ENCODE peak calls at places on chromosome 2, in four cellular contexts. One of them, this sample, is unnamed.

GRCh38 chr2:112154246-112155110 is 16.3 kb downstream of the FBLN7 start:
- DNase-seq in K562: no peak
- DNase-seq in HepG2: no peak
- DNase-seq in GM12878: no peak
- DNase-seq in this sample: no peak

GRCh38 chr2:38581193-38582147 is 21.3 kb downstream of the HNRNPLL start:
- DNase-seq in K562: peak
- DNase-seq in HepG2: peak
- DNase-seq in GM12878: peak
- DNase-seq in this sample: peak

GRCh38 chr2:240643811-240644150 is 18.5 kb downstream of the GPR35 start:
- DNase-seq in K562: no peak
- DNase-seq in HepG2: no peak
- DNase-seq in GM12878: no peak
- DNase-seq in this sample: no peak

GRCh38 chr2:106863387-106863786 is 22.6 kb downstream of the ST6GAL2 start:
- DNase-seq in K562: no peak
- DNase-seq in HepG2: no peak
- DNase-seq in GM12878: no peak
- DNase-seq in this sample: no peak

GRCh38 chr2:9753276-9753600 is 90.0 kb upstream of the TAF1B start:
- DNase-seq in K562: peak
- DNase-seq in HepG2: no peak
- DNase-seq in GM12878: peak
- DNase-seq in this sample: no peak

GRCh38 chr2:98063289-98063688 is 23.7 kb upstream of the VWA3B start:
- DNase-seq in K562: no peak
- DNase-seq in HepG2: no peak
- DNase-seq in GM12878: no peak
- DNase-seq in this sample: no peak

GRCh38 chr2:138818479-138818878 is 38.3 kb upstream of the NXPH2 start:
- DNase-seq in K562: no peak
- DNase-seq in HepG2: no peak
- DNase-seq in GM12878: no peak
- DNase-seq in this sample: no peak

GRCh38 chr2:200302940-200303727 is 3.4 kb upstream of the SPATS2L start:
- DNase-seq in K562: no peak
- DNase-seq in HepG2: peak
- DNase-seq in GM12878: no peak
- DNase-seq in this sample: no peak

GRCh38 chr2:160039166-160039903 is 23.1 kb downstream of the PLA2R1 start:
- DNase-seq in K562: no peak
- DNase-seq in HepG2: no peak
- DNase-seq in GM12878: no peak
- DNase-seq in this sample: no peak

GRCh38 chr2:68767031-68767961 is 32.7 kb downstream of the ARHGAP25 start:
- DNase-seq in K562: no peak
- DNase-seq in HepG2: no peak
- DNase-seq in GM12878: no peak
- DNase-seq in this sample: no peak

GRCh38 chr2:240556553-240557100 is 1.2 kb downstream of the ANKMY1 start:
- DNase-seq in K562: peak
- DNase-seq in HepG2: peak
- DNase-seq in GM12878: no peak
- DNase-seq in this sample: peak

GRCh38 chr2:189613077-189613636 is 32.6 kb upstream of the SLC40A1 start:
- DNase-seq in K562: peak
- DNase-seq in HepG2: peak
- DNase-seq in GM12878: no peak
- DNase-seq in this sample: peak

GRCh38 chr2:230097841-230098240 is 29.1 kb upstream of the SLC16A14 start:
- DNase-seq in K562: no peak
- DNase-seq in HepG2: no peak
- DNase-seq in GM12878: no peak
- DNase-seq in this sample: no peak

GRCh38 chr2:96156011-96156820 is 11.0 kb upstream of the DUSP2 start:
- DNase-seq in K562: no peak
- DNase-seq in HepG2: no peak
- DNase-seq in GM12878: no peak
- DNase-seq in this sample: no peak

GRCh38 chr2:232331071-232331470 is 47.5 kb upstream of the ALPP start:
- DNase-seq in K562: no peak
- DNase-seq in HepG2: no peak
- DNase-seq in GM12878: no peak
- DNase-seq in this sample: no peak

GRCh38 chr2:224449212-224450147 is 47.6 kb upstream of the FAM124B start:
- DNase-seq in K562: peak
- DNase-seq in HepG2: peak
- DNase-seq in GM12878: no peak
- DNase-seq in this sample: no peak
- TF ChIP-seq FOXM1 in K562: no peak
- TF ChIP-seq FOXM1 in HepG2: no peak
- TF ChIP-seq FOXM1 in GM12878: no peak
- TF ChIP-seq FOXM1 in this sample: no peak

DNA sequence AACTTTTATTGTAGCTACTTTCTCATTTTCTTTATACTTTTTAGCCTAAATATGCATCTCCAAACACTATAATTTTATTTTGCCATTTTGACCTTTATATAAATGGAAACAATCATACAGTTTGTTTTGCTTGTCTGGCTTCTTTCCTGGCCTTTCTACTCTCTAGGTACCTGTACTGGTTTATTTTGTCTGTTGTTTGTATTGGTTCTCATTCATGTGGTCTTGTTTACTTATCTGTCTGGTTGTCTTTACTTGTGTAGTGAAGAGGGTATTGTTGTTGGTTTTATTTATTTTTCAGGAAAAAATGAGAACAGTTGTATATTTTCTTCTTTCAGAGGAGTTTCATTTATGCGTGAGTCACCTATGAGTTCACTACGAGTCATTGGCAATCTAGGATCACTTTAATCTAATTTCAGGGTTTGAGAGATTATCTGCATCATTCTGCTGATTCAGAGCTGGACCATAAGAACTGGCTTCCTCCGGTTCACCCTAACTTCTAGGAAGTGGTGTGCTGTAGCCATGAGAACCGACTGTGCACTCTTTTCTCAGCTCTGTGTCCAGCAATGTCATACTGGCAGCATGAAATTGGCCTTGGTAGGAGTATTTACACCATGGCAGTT is 33.1 kb upstream of the HDAC4 start:
- DNase-seq in K562: no peak
- DNase-seq in HepG2: no peak
- DNase-seq in GM12878: no peak
- DNase-seq in this sample: no peak
- TF ChIP-seq FOXK2 in K562: no peak
- TF ChIP-seq FOXK2 in HepG2: no peak
- TF ChIP-seq FOXK2 in GM12878: no peak
- TF ChIP-seq FOXK2 in this sample: no peak

GRCh38 chr2:205025580-205026240 is 480.4 kb downstream of the PARD3B start:
- DNase-seq in K562: no peak
- DNase-seq in HepG2: peak
- DNase-seq in GM12878: no peak
- DNase-seq in this sample: no peak
- TF ChIP-seq FOXM1 in K562: no peak
- TF ChIP-seq FOXM1 in HepG2: no peak
- TF ChIP-seq FOXM1 in GM12878: no peak
- TF ChIP-seq FOXM1 in this sample: no peak

GRCh38 chr2:118496467-118496866 is 351.0 kb downstream of the EN1 start:
- DNase-seq in K562: no peak
- DNase-seq in HepG2: no peak
- DNase-seq in GM12878: no peak
- DNase-seq in this sample: no peak

GRCh38 chr2:118498943-118499342 is 348.5 kb downstream of the EN1 start:
- DNase-seq in K562: no peak
- DNase-seq in HepG2: peak
- DNase-seq in GM12878: no peak
- DNase-seq in this sample: no peak

GRCh38 chr2:118495278-118495677 is 352.2 kb downstream of the EN1 start:
- DNase-seq in K562: no peak
- DNase-seq in HepG2: no peak
- DNase-seq in GM12878: no peak
- DNase-seq in this sample: no peak

GRCh38 chr2:118492335-118492734 is 355.1 kb downstream of the EN1 start:
- DNase-seq in K562: no peak
- DNase-seq in HepG2: peak
- DNase-seq in GM12878: no peak
- DNase-seq in this sample: no peak

DNA sequence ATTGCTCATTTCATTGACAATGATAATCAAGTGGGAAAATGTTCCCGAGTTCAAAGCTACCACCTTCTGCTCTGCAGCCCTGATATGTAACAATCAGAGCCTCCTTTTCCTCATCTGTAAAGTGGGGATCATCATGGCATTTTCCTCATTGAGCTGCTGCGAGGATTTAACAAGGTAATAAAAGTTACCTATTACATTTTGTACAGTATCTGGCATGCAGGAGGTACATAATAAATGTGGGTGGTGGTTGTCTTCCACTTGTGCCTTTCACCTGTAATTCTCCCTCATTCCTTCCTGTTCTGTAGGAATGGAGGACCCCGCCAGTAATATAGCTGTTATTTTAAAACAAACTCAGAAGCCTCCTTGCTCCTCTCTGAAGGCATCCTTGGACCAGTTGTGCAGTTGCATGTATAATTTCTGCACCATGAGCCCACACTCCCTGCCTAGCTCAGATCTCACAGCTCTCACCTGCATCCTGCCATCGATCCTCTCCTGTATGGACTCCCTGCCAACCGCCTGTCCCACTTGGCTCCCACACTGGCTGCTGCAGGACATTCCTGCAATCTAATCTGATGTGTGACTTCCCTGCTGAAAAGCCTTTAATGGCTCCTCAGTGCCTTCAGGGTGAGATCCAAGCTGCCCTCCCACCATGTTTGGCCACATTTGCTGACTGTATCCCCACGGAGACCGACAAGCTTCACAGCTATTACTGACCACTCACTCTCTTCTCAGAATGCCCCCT is 350.4 kb downstream of the EN1 start:
- DNase-seq in K562: no peak
- DNase-seq in HepG2: no peak
- DNase-seq in GM12878: no peak
- DNase-seq in this sample: no peak
- TF ChIP-seq FOXK2 in K562: no peak
- TF ChIP-seq FOXK2 in HepG2: no peak
- TF ChIP-seq FOXK2 in GM12878: no peak
- TF ChIP-seq FOXK2 in this sample: no peak

GRCh38 chr2:173290046-173290445 is 64.6 kb upstream of the CDCA7 start:
- DNase-seq in K562: no peak
- DNase-seq in HepG2: no peak
- DNase-seq in GM12878: no peak
- DNase-seq in this sample: no peak
- TF ChIP-seq FOXM1 in K562: no peak
- TF ChIP-seq FOXM1 in HepG2: no peak
- TF ChIP-seq FOXM1 in GM12878: no peak
- TF ChIP-seq FOXM1 in this sample: no peak

GRCh38 chr2:27703638-27704341 is 40.1 kb downstream of the SLC4A1AP start:
- DNase-seq in K562: peak
- DNase-seq in HepG2: peak
- DNase-seq in GM12878: peak
- DNase-seq in this sample: peak
- TF ChIP-seq FOXK2 in K562: no peak
- TF ChIP-seq FOXK2 in HepG2: no peak
- TF ChIP-seq FOXK2 in GM12878: no peak
- TF ChIP-seq FOXK2 in this sample: no peak

GRCh38 chr2:5562865-5563264 is 129.3 kb upstream of the SOX11 start:
- DNase-seq in K562: no peak
- DNase-seq in HepG2: no peak
- DNase-seq in GM12878: no peak
- DNase-seq in this sample: no peak

GRCh38 chr2:5563411-5563810 is 128.8 kb upstream of the SOX11 start:
- DNase-seq in K562: no peak
- DNase-seq in HepG2: no peak
- DNase-seq in GM12878: no peak
- DNase-seq in this sample: no peak

GRCh38 chr2:5555636-5556035 is 136.5 kb upstream of the SOX11 start:
- DNase-seq in K562: no peak
- DNase-seq in HepG2: no peak
- DNase-seq in GM12878: no peak
- DNase-seq in this sample: no peak

DNA sequence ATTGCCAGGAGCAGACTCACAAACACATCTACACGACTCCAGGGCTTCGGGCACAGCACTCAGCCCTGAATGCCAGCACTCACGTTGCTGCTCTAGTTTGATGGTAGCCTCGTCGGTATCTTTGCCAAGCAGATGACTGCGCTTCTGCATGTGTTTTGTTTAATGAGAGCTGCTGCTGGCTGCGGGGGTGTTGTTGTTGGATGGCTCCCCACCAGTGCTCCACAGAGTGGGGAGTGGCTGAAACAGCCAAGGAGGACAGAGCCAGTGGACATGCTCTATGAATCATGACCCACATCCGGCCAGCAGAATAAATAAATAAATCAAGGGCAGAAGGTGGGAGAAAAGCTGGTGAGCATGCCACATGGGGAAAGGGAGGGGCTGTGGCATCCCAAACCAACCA is 131.2 kb upstream of the SOX11 start:
- DNase-seq in K562: no peak
- DNase-seq in HepG2: no peak
- DNase-seq in GM12878: no peak
- DNase-seq in this sample: no peak
- TF ChIP-seq FOXM1 in K562: no peak
- TF ChIP-seq FOXM1 in HepG2: no peak
- TF ChIP-seq FOXM1 in GM12878: no peak
- TF ChIP-seq FOXM1 in this sample: no peak

This sample was measured in HEK293T.